ENCODE peak calls at places on chromosomes 16 and 17, in five cellular contexts. E, T, R, L and I are unnamed samples.

GRCh38 chr16:48025359-48025758 is 130.4 kb downstream of the ABCC12 start:
- DNase-seq in T (no peak), L (no peak), R (no peak), E (no peak), I (no peak)

GRCh38 chr17:44971776-44972483 is 3.8 kb upstream of the C1QL1 start:
- DNase-seq in R (no peak), L (no peak), T (no peak), E (no peak), I (no peak)

GRCh38 chr17:54967621-54968258 is 714 bp downstream of the COX11 start:
- DNase-seq in R (no peak), L (peak), T (peak), E (no peak), I (no peak)

GRCh38 chr17:57121308-57122042 is 36.4 kb downstream of the AKAP1 start:
- DNase-seq in T (no peak), R (no peak), L (no peak), E (peak), I (no peak)

GRCh38 chr16:19810817-19811731 is 73.6 kb downstream of the GPRC5B start:
- DNase-seq in L (no peak), E (no peak), T (no peak), R (no peak), I (no peak)

GRCh38 chr16:86946396-86946795 is 368.0 kb downstream of the FOXL1 start:
- DNase-seq in E (no peak), L (no peak), R (no peak), T (no peak), I (no peak)

GRCh38 chr16:60651351-60651750 is 1384.9 kb downstream of the CDH8 start:
- DNase-seq in E (no peak), R (no peak), T (no peak), L (no peak), I (no peak)

GRCh38 chr17:1593630-1593931 is 31.0 kb upstream of the PITPNA start:
- DNase-seq in E (no peak), R (no peak), T (no peak), L (no peak), I (no peak)

GRCh38 chr16:51651061-51651466 is 500.0 kb upstream of the SALL1 start:
- DNase-seq in E (no peak), L (no peak), R (no peak), T (no peak), I (no peak)

GRCh38 chr16:86060381-86061317 is 161.7 kb downstream of the IRF8 start:
- DNase-seq in L (no peak), E (no peak), R (peak), T (no peak), I (peak)

GRCh38 chr16:79599256-79599836 is 1.2 kb downstream of the MAF start:
- DNase-seq in T (no peak), E (no peak), L (peak), R (peak), I (peak)

GRCh38 chr17:7379134-7379533 is 1.8 kb upstream of the TNK1 start:
- DNase-seq in R (no peak), L (no peak), T (no peak), E (no peak), I (no peak)

GRCh38 chr17:7383371-7383741 is 2.5 kb downstream of the TNK1 start:
- DNase-seq in T (no peak), L (no peak), R (no peak), E (no peak), I (no peak)

GRCh38 chr17:7382901-7383300 is 2.0 kb downstream of the TNK1 start:
- DNase-seq in L (no peak), T (no peak), R (no peak), E (no peak), I (no peak)

GRCh38 chr17:7380321-7380720 is 568 bp upstream of the TNK1 start:
- DNase-seq in T (no peak), E (peak), L (peak), R (no peak), I (peak)

GRCh38 chr17:7380855-7381683 is at the start of gene TNK1:
- DNase-seq in L (peak), T (no peak), R (peak), E (peak), I (peak)
- TF ChIP-seq POLR2A in L (peak), T (peak), R (no peak), E (peak), I (peak)

GRCh38 chr16:68247400-68247799 is 2.2 kb downstream of the PLA2G15 start:
- DNase-seq in R (no peak), E (no peak), T (no peak), L (no peak), I (no peak)
- TF ChIP-seq POLR2A in R (no peak), E (no peak), T (no peak), L (no peak), I (no peak)

GRCh38 chr17:76452646-76453430 is at the start of gene UBE2O:
- DNase-seq in T (peak), E (peak), L (peak), R (peak), I (peak)
- TF ChIP-seq POLR2A in T (peak), E (no peak), L (peak), R (no peak), I (peak)

GRCh38 chr16:588639-588888 is 1.3 kb upstream of the RAB40C start:
- DNase-seq in T (no peak), L (peak), E (peak), R (peak), I (no peak)
- TF ChIP-seq POLR2A in T (no peak), L (no peak), E (no peak), R (no peak), I (no peak)

GRCh38 chr17:46264456-46265198 is 30.3 kb upstream of the LRRC37A start:
- DNase-seq in T (no peak), E (no peak), L (no peak), R (no peak), I (no peak)
- TF ChIP-seq POLR2A in T (no peak), E (no peak), L (no peak), R (no peak), I (no peak)

GRCh38 chr16:89297156-89297869 is 79.8 kb downstream of the ZNF778 start:
- DNase-seq in E (no peak), L (no peak), R (no peak), T (no peak), I (no peak)

GRCh38 chr16:89293276-89294143 is 76.0 kb downstream of the ZNF778 start:
- DNase-seq in E (peak), R (no peak), L (no peak), T (no peak), I (no peak)

GRCh38 chr16:89295915-89296314 is 78.4 kb downstream of the ZNF778 start:
- DNase-seq in R (no peak), E (no peak), L (no peak), T (no peak), I (no peak)

GRCh38 chr16:89294486-89294885 is 77.0 kb downstream of the ZNF778 start:
- DNase-seq in T (no peak), L (no peak), E (no peak), R (no peak), I (no peak)

GRCh38 chr16:89295071-89295900 is 77.8 kb downstream of the ZNF778 start:
- DNase-seq in L (no peak), R (no peak), T (no peak), E (no peak), I (no peak)
- TF ChIP-seq POLR2A in L (no peak), R (no peak), T (no peak), E (no peak), I (no peak)

DNA sequence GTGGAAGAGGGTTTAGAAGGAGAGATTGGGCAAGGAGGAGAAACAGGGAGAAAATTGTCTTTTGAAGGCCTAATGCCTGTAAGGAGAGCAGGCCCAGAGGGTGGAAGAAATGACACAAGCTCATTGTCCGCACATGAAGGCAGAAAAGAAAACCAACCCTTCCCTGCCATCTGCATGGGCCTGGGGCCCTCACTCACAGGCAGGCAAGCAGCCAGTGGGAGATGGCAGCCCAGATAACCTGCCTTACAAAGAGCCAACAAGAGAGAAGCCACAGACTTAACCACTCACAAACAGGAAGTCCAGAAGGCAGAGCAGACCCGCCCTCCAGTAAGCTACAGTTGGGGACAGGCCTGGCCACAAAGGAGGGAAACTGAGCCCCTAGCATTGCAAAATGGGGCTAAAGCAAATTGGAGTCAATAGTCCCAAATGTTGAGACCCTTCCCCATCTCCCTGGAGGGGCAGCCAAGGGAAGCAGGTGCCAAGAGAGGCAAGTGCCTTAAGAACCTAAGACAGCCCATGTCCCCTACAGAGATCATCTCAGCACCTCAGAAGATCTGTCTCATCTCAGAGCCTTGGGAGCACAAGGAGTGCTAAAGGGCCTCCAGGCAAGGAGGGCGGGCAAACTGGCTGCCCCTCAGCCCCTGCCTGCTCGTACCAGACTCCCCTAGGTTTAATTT is 7.3 kb upstream of the TSPOAP1 start:
- DNase-seq in R (peak), L (peak), T (no peak), E (peak), I (peak)
- TF ChIP-seq POLR2A in R (peak), L (peak), T (no peak), E (no peak), I (peak)

DNA sequence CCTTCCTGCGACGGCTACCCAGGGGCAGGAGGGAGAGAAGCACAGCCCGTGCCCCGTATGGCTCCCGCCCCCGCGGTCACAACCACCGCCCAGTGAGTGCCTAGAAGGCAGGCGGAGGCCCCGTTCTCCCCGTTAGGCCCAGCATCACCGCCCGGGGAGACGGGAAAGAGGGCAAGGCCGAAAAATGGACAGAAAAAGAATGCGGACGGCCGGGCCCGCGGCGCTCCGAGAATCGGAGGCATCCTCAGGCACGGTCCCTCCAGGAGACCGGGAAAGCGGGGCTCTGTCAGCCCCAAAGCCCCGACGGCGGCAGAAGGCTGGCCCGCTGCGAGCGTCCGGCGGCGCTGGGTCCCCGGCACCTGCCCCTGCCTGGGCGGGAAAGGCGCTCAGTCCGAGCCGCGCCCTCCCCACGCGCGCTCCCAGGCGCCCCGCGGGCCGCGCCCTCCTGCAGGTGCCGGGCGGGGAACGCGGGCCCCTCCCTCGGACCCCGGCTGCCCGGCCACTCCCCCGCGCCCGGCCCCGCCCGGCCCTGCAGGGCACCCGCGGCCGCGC is 407 bp downstream of the MCRIP1 start:
- DNase-seq in R (peak), E (no peak), L (peak), T (no peak), I (no peak)
- TF ChIP-seq POLR2A in R (no peak), E (no peak), L (peak), T (no peak), I (no peak)

DNA sequence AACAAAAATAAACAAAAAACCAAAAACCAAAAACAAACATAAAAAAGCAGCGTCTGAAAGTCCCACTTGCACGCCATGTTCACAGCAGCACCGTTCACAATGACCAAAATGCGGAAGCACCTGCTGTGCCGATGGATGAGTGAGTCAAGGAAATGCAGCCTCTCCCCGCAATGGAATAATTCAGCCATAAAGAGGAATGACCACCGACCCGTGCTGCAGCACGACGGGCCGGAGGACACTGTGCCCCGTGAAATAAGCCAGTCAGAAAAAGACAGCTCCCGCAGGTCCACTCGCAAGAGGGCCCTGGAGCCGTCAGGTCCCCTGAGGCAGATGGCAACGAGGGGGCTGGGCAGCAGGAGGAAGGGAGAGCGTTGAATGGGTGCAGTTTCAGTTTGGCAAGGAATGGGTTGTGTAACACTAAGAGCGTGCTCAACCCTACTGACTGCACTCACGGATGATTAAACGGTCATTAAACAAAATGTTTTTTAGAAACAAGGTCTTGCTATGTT is 5.1 kb downstream of the CLCN7 start:
- DNase-seq in R (no peak), L (peak), T (no peak), E (no peak), I (no peak)
- TF ChIP-seq POLR2A in R (no peak), L (no peak), T (no peak), E (no peak), I (no peak)